ENCODE peak calls at places on chromosomes 12 and 14, in four cellular contexts. I is foreskin keratinocyte; C is Right ventricle myocardium superior; L is activated naive CD4-positive, alpha-beta T cell. R is an unnamed sample.
A peak's percentile ranks its signal among the peaks of the same experiment; 100 is the strongest.

GRCh38 chr12:52335598-52336262 is 14.5 kb upstream of the KRT83 start:
- DNase-seq in C (no peak), L (no peak), I (no peak), R (no peak)

GRCh38 chr12:69007166-69007857 is 74.3 kb upstream of the CPM start:
- DNase-seq in C (no peak), L (no peak), I (peak; percentile 80), R (peak; percentile 76)

GRCh38 chr14:23409475-23409874 is 1.4 kb upstream of the MYH6 start:
- DNase-seq in L (no peak), C (peak; percentile 55), I (no peak), R (no peak)

GRCh38 chr12:114213055-114213561 is 192.8 kb downstream of the TBX5 start:
- DNase-seq in I (no peak), C (peak; percentile 41), L (no peak), R (no peak)

GRCh38 chr14:74579447-74580274 is 32.4 kb downstream of the LTBP2 start:
- DNase-seq in L (no peak), C (peak; percentile 16), I (peak; percentile 98), R (peak; percentile 93)

GRCh38 chr14:31257244-31257553 is 49.6 kb upstream of the HECTD1 start:
- DNase-seq in L (no peak), I (no peak), C (no peak), R (no peak)

GRCh38 chr12:91274886-91275285 is 92.3 kb upstream of the DCN start:
- DNase-seq in C (no peak), I (no peak), L (no peak), R (no peak)

GRCh38 chr12:89098390-89099102 is 253.8 kb downstream of the DUSP6 start:
- DNase-seq in I (no peak), C (peak; percentile 67), L (no peak), R (no peak)

GRCh38 chr12:13258212-13258611 is 61.7 kb downstream of the EMP1 start:
- DNase-seq in L (no peak), C (no peak), I (no peak), R (no peak)

GRCh38 chr14:103078860-103079587 is 5.0 kb upstream of the LBHD2 start:
- DNase-seq in I (no peak), L (no peak), C (peak; percentile 10), R (no peak)

GRCh38 chr12:3353621-3354020 is 137.4 kb upstream of the PRMT8 start:
- DNase-seq in L (no peak), I (no peak), C (no peak), R (no peak)

GRCh38 chr12:89574736-89575208 is 48.9 kb upstream of the POC1B start:
- DNase-seq in I (no peak), L (no peak), C (no peak), R (no peak)

R was measured in RWPE1.